ENCODE peak calls at places on chromosomes 11 and 22, in eight cellular contexts. E is astrocyte of the spinal cord, S is coronary artery, U is heart right ventricle, G is AG04450, Z is colonic mucosa, V is NB4, A is pancreas. X is an unnamed sample.

GRCh38 chr11:73400293-73400692 is 24.1 kb downstream of the RELT start:
- DNase-seq in V (peak), S (no peak), E (no peak), U (no peak), Z (no peak), A (no peak), G (no peak), X (no peak)

GRCh38 chr11:119663279-119663678 is 65.7 kb downstream of the NECTIN1 start:
- DNase-seq in U (no peak), E (no peak), S (no peak), Z (no peak), V (no peak), G (no peak), A (no peak), X (no peak)

GRCh38 chr11:26247340-26247739 is 84.6 kb upstream of the ANO3 start:
- DNase-seq in A (no peak), U (no peak), S (no peak), G (no peak), Z (no peak), V (no peak), E (peak), X (no peak)

GRCh38 chr22:33666661-33667619 is 253.3 kb downstream of the LARGE1 start:
- DNase-seq in S (no peak), V (peak), Z (peak), U (no peak), G (no peak), A (no peak), E (no peak), X (no peak)

GRCh38 chr11:105573091-105573490 is 36.8 kb upstream of the GRIA4 start:
- DNase-seq in U (no peak), G (no peak), Z (no peak), S (no peak), V (no peak), A (no peak), E (peak), X (no peak)

GRCh38 chr11:15819679-15820286 is 536.6 kb downstream of the SOX6 start:
- DNase-seq in E (peak), S (no peak), Z (peak), G (no peak), U (peak), V (peak), A (peak), X (no peak)

GRCh38 chr11:96187779-96188624 is 155.0 kb downstream of the MAML2 start:
- DNase-seq in S (no peak), Z (no peak), E (peak), U (no peak), A (no peak), G (no peak), V (no peak), X (peak)

GRCh38 chr11:8532475-8532874 is 61.6 kb downstream of the STK33 start:
- DNase-seq in Z (no peak), S (no peak), E (no peak), G (no peak), V (no peak), U (no peak), A (no peak), X (no peak)

GRCh38 chr11:68043349-68044144 is 4.7 kb downstream of the TCIRG1 start:
- DNase-seq in U (no peak), A (peak), G (no peak), E (peak), Z (no peak), S (no peak), V (peak), X (no peak)

GRCh38 chr11:17792161-17792560 is 57.6 kb downstream of the KCNC1 start:
- DNase-seq in S (no peak), U (no peak), G (no peak), V (no peak), Z (no peak), E (no peak), A (no peak), X (no peak)

GRCh38 chr11:69385832-69386415 is 92.0 kb downstream of the MYEOV start:
- DNase-seq in U (no peak), A (no peak), E (no peak), G (no peak), Z (no peak), S (peak), V (no peak), X (no peak)

GRCh38 chr11:135027461-135027860 is 615.4 kb upstream of the B3GAT1 start:
- DNase-seq in V (peak), E (peak), Z (no peak), S (no peak), U (no peak), G (no peak), A (peak), X (no peak)

GRCh38 chr11:2375341-2375853 is 1.7 kb upstream of the CD81 start:
- DNase-seq in Z (no peak), G (no peak), S (no peak), U (no peak), E (no peak), V (no peak), A (peak), X (no peak)

GRCh38 chr11:75762885-75763284 is 5.7 kb upstream of the DGAT2 start:
- DNase-seq in S (no peak), V (peak), E (no peak), A (no peak), U (no peak), G (no peak), Z (no peak), X (no peak)

GRCh38 chr11:69592986-69593385 is 48.0 kb upstream of the CCND1 start:
- DNase-seq in U (no peak), Z (no peak), E (no peak), V (no peak), G (no peak), A (no peak), S (no peak), X (no peak)

GRCh38 chr11:103086461-103086860 is 5.5 kb downstream of the DCUN1D5 start:
- DNase-seq in Z (no peak), E (no peak), G (no peak), A (no peak), S (no peak), U (no peak), V (no peak), X (no peak)

GRCh38 chr11:75577198-75577597 is 15.1 kb downstream of the SERPINH1 start:
- DNase-seq in E (no peak), U (peak), Z (peak), V (peak), A (no peak), S (no peak), G (no peak), X (no peak)

GRCh38 chr11:93567406-93567819 is 24.2 kb upstream of the SMCO4 start:
- DNase-seq in U (peak), G (no peak), Z (peak), S (peak), A (peak), E (peak), V (no peak), X (no peak)

GRCh38 chr11:83092488-83093384 is 21.0 kb upstream of the RAB30 start:
- DNase-seq in G (no peak), S (no peak), Z (peak), E (peak), A (peak), U (no peak), V (no peak), X (no peak)

GRCh38 chr11:131689049-131689925 is 318.9 kb downstream of the NTM start:
- DNase-seq in G (no peak), V (no peak), S (no peak), E (no peak), U (no peak), A (no peak), Z (peak), X (no peak)

GRCh38 chr11:128481135-128481534 is 106.2 kb downstream of the ETS1 start:
- DNase-seq in S (no peak), E (peak), G (peak), Z (no peak), A (no peak), V (peak), U (no peak), X (no peak)

GRCh38 chr11:17259519-17259918 is 17.0 kb upstream of the NUCB2 start:
- DNase-seq in U (no peak), G (no peak), A (no peak), E (no peak), S (no peak), Z (no peak), V (no peak), X (no peak)

GRCh38 chr22:41672780-41673509 is 15.7 kb downstream of the SNU13 start:
- DNase-seq in U (no peak), Z (no peak), V (no peak), S (no peak), E (no peak), A (no peak), G (no peak), X (no peak)

GRCh38 chr22:29230916-29231875 is 25.5 kb downstream of the EMID1 start:
- DNase-seq in Z (no peak), V (no peak), S (no peak), E (no peak), A (no peak), G (no peak), U (no peak), X (no peak)

GRCh38 chr22:46674906-46675305 is 54.7 kb downstream of the GRAMD4 start:
- DNase-seq in U (no peak), S (no peak), Z (no peak), V (no peak), A (no peak), G (no peak), E (no peak), X (no peak)

GRCh38 chr22:39522567-39523300 is 2.4 kb downstream of the ATF4 start:
- DNase-seq in A (peak), V (no peak), S (no peak), G (no peak), E (peak), U (no peak), Z (peak), X (no peak)

GRCh38 chr22:39519681-39520053 is 695 bp upstream of the ATF4 start:
- DNase-seq in Z (peak), G (no peak), V (no peak), U (peak), A (peak), E (no peak), S (no peak), X (no peak)

GRCh38 chr22:39518996-39519680 is 1.2 kb upstream of the ATF4 start:
- DNase-seq in G (no peak), S (peak), U (no peak), E (peak), A (peak), V (no peak), Z (peak), X (no peak)

GRCh38 chr22:39520054-39520873 is at the start of gene ATF4:
- DNase-seq in G (peak), A (peak), V (peak), U (peak), E (peak), S (peak), Z (peak), X (peak)

GRCh38 chr22:39520874-39521857 is 804 bp downstream of the ATF4 start:
- DNase-seq in Z (peak), E (peak), A (peak), V (peak), S (peak), U (peak), G (no peak), X (no peak)
- H3K4me3 ChIP-seq in Z (peak), E (peak), A (peak), V (peak), S (peak), U (peak), G (peak), X (peak)

DNA sequence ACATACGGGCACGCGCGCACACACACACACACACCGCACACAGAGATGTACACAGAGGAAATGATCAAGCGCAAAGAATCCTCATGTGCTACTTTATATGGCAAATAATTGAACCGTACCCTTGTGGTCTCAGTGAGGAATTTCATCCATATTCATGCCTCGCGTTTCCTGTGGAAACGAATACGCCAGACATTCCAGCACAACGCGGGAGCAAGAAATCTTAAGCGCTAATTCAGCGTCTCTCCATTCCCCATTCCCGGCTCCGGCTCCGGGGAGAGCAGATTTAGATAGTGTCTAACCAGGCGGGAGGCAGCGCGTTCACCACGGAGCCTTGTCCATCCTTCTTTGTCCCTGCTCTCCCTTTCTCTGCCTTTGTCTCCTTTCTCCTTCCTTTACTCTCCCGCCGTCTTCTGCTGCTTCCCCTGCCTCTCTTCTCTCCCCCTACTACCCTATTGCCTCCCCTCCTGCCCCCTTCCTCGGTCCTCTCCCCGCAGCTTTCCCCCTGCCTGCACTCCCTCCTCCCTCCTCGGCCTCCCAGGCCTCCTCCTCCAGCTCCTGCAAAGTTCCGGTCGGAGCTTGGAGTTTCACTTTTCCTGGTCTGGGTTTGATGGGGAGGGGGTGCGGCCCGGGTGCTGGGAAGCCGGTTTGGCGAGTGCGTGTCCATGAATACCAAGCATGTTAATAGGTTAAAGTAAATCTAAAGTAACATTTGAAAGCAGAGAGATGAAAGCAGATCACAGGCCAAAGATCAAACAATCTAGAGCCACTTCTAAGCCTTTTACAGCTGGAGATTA is 579.3 kb downstream of the BUD13 start:
- DNase-seq in U (no peak), G (peak), A (peak), E (peak), V (no peak), Z (peak), S (no peak), X (no peak)
- TF ChIP-seq CTCF in U (no peak), G (peak), A (no peak), E (peak), V (peak), Z (no peak), S (no peak), X (peak)

GRCh38 chr11:64864473-64865285 is 13.7 kb downstream of the EHD1 start:
- DNase-seq in V (peak), G (peak), U (peak), S (peak), E (peak), Z (no peak), A (peak), X (peak)
- H3K4me3 ChIP-seq in V (no peak), G (peak), U (no peak), S (peak), E (no peak), Z (no peak), A (no peak), X (peak)

DNA sequence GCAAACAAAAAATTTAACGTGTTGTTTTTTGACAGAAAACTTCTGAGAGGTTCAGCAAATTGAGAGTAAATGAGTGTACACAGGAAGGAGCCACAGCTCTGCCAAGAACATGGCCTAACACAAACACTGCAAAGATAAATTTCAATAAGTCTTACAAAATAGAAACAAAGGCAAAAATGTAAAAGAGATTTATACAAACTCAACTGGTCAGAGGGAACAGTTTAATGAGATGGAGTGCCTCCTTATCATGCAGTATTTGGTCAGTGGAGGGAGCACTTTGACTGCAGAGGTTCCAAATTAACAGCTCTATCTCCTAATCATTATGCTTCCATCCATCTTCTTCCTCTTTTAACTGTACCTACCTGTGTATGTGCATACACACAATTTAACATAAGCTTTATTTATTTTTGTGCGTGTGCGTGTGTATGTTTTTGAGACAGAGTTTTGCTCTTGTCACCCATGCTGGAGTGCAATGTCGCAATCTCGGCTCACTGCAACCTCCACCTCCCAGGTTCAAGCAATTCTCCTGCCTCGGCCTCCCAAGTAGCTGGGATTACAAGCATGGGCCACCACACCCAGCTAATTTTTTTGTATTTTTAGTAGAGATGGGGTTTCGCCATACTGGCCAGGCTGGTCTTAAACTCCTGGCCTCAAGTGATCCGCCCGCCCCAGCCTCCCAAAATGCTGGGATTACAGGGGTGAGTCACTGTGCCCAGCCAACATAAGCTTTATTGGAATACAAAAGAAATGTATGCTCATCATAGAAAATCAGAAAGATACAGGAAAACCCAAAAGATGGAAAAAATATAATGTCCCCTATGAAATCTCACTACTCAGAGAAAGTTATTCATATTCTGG is 111.9 kb downstream of the MRTFA start:
- DNase-seq in S (no peak), U (no peak), G (no peak), A (no peak), E (no peak), V (peak), Z (no peak), X (no peak)
- TF ChIP-seq CTCF in S (no peak), U (no peak), G (peak), A (no peak), E (peak), V (peak), Z (no peak), X (peak)

DNA sequence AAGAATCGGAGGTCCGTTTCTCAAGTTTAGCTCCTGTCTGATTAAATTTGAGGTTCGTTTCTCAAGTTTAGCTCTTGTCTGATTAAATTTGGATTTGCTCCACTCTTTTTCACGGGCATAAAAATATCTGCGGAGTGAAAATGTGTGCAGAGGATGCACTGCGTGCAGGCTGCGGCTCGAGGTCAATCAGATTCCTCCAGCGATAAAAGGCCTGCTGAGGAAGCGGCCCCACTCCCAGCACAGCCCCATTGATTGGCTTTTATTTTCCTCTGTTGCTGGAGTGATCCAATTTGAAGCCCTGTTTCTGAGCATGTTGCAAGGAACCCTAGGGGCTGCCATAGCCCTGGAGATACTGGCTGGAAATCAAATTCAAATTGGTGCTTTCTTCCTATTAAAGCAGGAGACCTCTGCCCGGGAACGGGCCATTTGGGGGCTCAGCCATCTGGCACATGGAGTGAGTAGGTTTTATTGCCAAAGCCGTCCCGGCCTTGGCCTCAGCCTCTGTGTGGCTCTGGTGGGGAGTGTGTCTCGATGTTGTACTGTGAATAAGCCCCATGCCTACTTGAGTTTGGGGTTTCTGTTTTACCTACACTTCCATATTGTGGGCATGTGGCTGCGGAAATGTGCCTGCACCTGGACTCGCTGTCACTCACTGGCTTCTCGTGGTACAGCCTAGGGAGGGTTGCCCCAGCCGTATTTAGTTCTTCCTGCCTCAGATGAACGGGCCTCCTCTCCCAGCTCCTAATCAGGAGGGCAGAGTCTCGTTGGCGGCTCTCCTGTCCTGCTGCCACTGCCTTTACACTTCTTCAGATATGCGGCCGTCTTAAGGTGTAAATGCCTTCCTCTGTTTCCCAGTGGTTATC is 25.5 kb downstream of the PARVB start:
- DNase-seq in S (no peak), A (no peak), G (no peak), U (no peak), Z (no peak), E (no peak), V (no peak), X (no peak)
- H3K4me3 ChIP-seq in S (no peak), A (no peak), G (no peak), U (no peak), Z (no peak), E (no peak), V (no peak), X (no peak)

GRCh38 chr22:18998998-18999397 is 62.9 kb upstream of the PRODH start:
- DNase-seq in S (no peak), U (no peak), E (no peak), G (no peak), Z (no peak), V (peak), A (no peak), X (no peak)
- TF ChIP-seq CTCF in S (no peak), U (no peak), E (peak), G (peak), Z (no peak), V (peak), A (no peak), X (no peak)

GRCh38 chr11:64829536-64830251 is 14.8 kb downstream of the CDC42BPG start:
- DNase-seq in U (no peak), A (no peak), E (no peak), S (no peak), G (no peak), Z (no peak), V (no peak), X (no peak)

GRCh38 chr11:64827451-64827839 is 17.0 kb downstream of the CDC42BPG start:
- DNase-seq in S (no peak), A (no peak), G (no peak), V (no peak), Z (no peak), U (no peak), E (no peak), X (no peak)

GRCh38 chr11:64826578-64827450 is 16.5 kb upstream of the MEN1 start:
- DNase-seq in A (no peak), E (no peak), Z (no peak), V (no peak), S (no peak), G (no peak), U (no peak), X (no peak)

GRCh38 chr11:64823568-64824119 is 13.3 kb upstream of the MEN1 start:
- DNase-seq in U (no peak), G (no peak), A (no peak), S (no peak), E (no peak), Z (no peak), V (no peak), X (no peak)

DNA sequence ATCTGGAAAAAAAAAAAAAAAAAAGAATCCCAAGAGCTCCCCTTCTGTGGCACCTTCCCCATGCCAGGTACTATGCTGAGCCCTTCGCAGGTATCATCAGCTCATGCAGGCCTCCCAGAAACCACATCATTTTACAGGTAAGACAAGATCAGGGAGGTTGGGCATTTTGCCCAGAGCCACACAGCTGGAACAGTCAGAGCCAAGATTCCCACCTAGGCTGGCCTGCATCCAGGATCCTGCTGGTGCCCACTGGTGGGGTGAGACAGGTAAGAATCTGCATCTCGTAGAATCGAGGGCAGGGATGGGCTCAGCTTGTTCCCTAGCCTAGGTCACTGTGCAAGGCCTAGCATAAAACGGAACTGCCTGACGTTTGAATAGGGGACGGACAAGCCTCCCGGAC is 15.7 kb upstream of the MEN1 start:
- DNase-seq in U (no peak), V (no peak), A (no peak), E (no peak), G (no peak), Z (no peak), S (no peak), X (no peak)
- H3K4me3 ChIP-seq in U (no peak), V (no peak), A (no peak), E (no peak), G (no peak), Z (no peak), S (no peak), X (no peak)

X was measured in AG04449.